ENCODE peak calls at places on chromosome 14, in five cellular contexts. F is trophoblast cell, R is mesenchymal stem cell, N is neuronal stem cell, T is H1. W is an unnamed sample.

GRCh38 chr14:53152909-53153701 is at the start of gene DDHD1:
- DNase-seq in T (peak), N (peak), R (peak), F (peak), W (peak)

GRCh38 chr14:52155656-52156213 is 86.9 kb upstream of the NID2 start:
- DNase-seq in T (no peak), N (no peak), F (no peak), R (no peak), W (no peak)

GRCh38 chr14:100680439-100681051 is 46.1 kb upstream of the DLK1 start:
- DNase-seq in R (peak), F (no peak), T (no peak), N (no peak), W (no peak)

GRCh38 chr14:72679591-72680151 is 214.2 kb downstream of the DPF3 start:
- DNase-seq in R (no peak), N (peak), F (no peak), T (no peak), W (peak)

GRCh38 chr14:67532998-67533753 is at the start of gene PLEKHH1:
- DNase-seq in T (peak), R (peak), N (peak), F (peak), W (peak)

GRCh38 chr14:59184396-59184795 is 4.1 kb upstream of the DAAM1 start:
- DNase-seq in R (no peak), F (no peak), T (no peak), N (no peak), W (no peak)

GRCh38 chr14:59330455-59330854 is 134.7 kb downstream of the GPR135 start:
- DNase-seq in R (no peak), T (no peak), F (no peak), N (no peak), W (peak)

GRCh38 chr14:55430024-55430690 is 10.3 kb downstream of the TBPL2 start:
- DNase-seq in R (peak), F (peak), T (no peak), N (no peak), W (peak)

GRCh38 chr14:96965885-96966595 is 168.9 kb downstream of the VRK1 start:
- DNase-seq in N (no peak), T (no peak), F (no peak), R (no peak), W (no peak)

GRCh38 chr14:59333668-59334067 is 131.5 kb downstream of the GPR135 start:
- DNase-seq in T (no peak), N (no peak), R (peak), F (peak), W (peak)

GRCh38 chr14:28765907-28766504 is 581 bp upstream of the FOXG1 start:
- DNase-seq in R (peak), T (no peak), F (no peak), N (no peak), W (no peak)

GRCh38 chr14:36588119-36588518 is 5.7 kb upstream of the NKX2-8 start:
- DNase-seq in F (no peak), R (no peak), T (no peak), N (no peak), W (no peak)

GRCh38 chr14:31930493-31931225 is 146.4 kb upstream of the ARHGAP5 start:
- DNase-seq in N (no peak), F (no peak), T (no peak), R (peak), W (peak)

GRCh38 chr14:79861111-79861510 is 350.2 kb downstream of the DIO2 start:
- DNase-seq in F (no peak), T (no peak), N (no peak), R (no peak), W (no peak)

GRCh38 chr14:64721391-64721791 is 17.2 kb downstream of the PLEKHG3 start:
- DNase-seq in F (no peak), N (no peak), T (no peak), R (peak), W (peak)

GRCh38 chr14:52863339-52863700 is 71.9 kb upstream of the GNPNAT1 start:
- DNase-seq in N (no peak), T (no peak), R (peak), F (no peak), W (peak)

GRCh38 chr14:78611796-78612571 is 441.8 kb downstream of the NRXN3 start:
- DNase-seq in R (no peak), F (no peak), T (no peak), N (no peak), W (no peak)

GRCh38 chr14:70635971-70636595 is 5.6 kb upstream of the TTC9 start:
- DNase-seq in N (no peak), T (no peak), R (no peak), F (no peak), W (no peak)

GRCh38 chr14:64500088-64500487 is 3.5 kb downstream of the ZBTB25 start:
- DNase-seq in T (no peak), N (no peak), R (peak), F (no peak), W (no peak)

GRCh38 chr14:42563313-42563712 is 956.6 kb downstream of the LRFN5 start:
- DNase-seq in T (no peak), F (no peak), N (no peak), R (no peak), W (no peak)

DNA sequence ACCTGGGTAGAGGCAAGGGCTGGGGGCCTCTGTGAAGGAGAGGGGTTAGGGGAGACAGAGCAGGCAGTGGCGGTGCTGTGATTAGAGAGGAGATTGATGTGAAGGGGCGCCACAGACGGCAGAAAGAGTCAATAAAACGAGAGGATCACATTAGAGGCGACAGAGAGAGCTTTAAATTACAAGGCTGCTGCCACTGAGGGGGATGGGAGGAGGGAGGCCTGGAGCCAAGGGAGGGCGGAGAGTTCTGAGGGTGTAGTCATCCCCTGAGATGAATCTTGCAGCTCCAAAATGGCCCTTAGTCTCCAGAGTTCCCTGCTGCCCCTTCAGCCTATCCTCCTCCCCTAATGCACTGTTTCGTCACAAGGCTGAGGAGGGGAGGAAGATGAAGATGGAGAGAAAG is 12.8 kb downstream of the ZFHX2 start:
- DNase-seq in F (no peak), T (no peak), N (no peak), R (no peak), W (peak)
- H4K91ac ChIP-seq in F (no peak), T (peak), N (no peak), R (peak), W (no peak)

GRCh38 chr14:61102549-61103466 is 121.8 kb downstream of the SLC38A6 start:
- DNase-seq in F (no peak), N (no peak), R (no peak), T (no peak), W (no peak)
- H4K91ac ChIP-seq in F (peak), N (no peak), R (peak), T (peak), W (peak)

GRCh38 chr14:92884410-92884809 is 38.5 kb upstream of the CHGA start:
- DNase-seq in F (no peak), R (no peak), T (no peak), N (no peak), W (no peak)
- H4K91ac ChIP-seq in F (no peak), R (no peak), T (no peak), N (no peak), W (no peak)

DNA sequence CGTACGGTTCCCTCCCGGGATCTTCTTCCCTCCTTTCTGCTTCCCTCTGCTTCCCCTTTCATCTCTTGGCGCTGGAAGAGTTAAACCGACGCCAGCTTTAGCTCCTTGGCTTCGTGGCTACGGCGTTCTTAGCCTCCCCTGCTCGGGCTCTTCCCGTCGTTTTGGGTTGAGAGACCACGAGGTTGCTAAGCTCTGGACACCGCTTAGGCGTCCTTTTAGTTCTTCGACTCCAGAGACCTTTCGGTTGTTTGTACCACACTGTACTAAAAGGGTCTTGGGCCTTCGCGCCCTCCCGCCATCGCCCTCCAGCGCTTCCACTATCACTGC is 545 bp downstream of the CPSF2 start:
- DNase-seq in N (peak), T (no peak), F (no peak), R (peak), W (peak)
- H4K91ac ChIP-seq in N (no peak), T (peak), F (peak), R (peak), W (peak)

GRCh38 chr14:74325446-74325845 is 22.7 kb upstream of the ABCD4 start:
- DNase-seq in N (no peak), F (no peak), T (no peak), R (no peak), W (no peak)

GRCh38 chr14:74324945-74325361 is 22.2 kb upstream of the ABCD4 start:
- DNase-seq in N (peak), F (no peak), T (no peak), R (peak), W (peak)

DNA sequence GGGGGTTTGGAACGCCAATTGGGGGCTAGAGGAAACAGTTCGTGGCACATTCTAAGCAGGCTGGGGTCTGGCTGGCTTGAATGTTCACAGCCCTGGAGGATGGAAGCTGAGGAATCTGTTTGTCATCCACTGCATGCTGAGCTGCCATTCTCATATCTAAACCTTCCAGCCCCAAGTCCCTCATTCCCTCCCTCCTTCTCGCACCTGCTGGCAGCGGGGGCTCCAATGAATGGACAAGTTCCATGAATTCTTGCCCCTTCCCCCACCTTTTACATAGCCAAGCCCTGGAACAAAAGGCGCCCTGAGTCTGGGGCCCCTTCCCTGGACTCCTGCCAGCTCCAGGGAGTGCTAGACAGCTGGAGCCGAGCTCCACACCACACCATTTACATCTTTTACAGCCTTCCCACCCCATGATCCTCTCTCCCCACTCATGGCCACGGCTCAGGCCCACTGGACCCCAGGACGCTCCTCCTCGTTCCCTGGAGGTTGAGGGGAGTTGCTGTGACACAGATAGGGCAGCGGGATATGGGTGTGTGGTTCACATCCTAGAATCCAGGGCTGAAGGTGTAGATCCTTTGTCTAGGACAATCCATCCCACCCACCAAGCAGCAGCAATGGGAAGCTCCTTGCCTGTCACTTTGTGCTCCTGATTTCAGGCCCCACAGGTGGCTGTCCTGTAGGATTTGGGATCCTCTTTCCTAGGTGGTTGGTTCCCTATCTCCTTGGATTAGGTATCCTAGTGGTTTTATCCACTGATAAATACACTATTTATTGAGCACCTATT is 21.7 kb upstream of the VRTN start:
- DNase-seq in T (peak), R (no peak), N (peak), F (no peak), W (no peak)
- H4K91ac ChIP-seq in T (peak), R (no peak), N (peak), F (no peak), W (no peak)

GRCh38 chr14:101808020-101808641 is 46.6 kb downstream of the PPP2R5C start:
- DNase-seq in F (no peak), R (no peak), N (peak), T (peak), W (no peak)

GRCh38 chr14:101810897-101811620 is 49.5 kb downstream of the PPP2R5C start:
- DNase-seq in N (no peak), F (no peak), R (peak), T (no peak), W (peak)

GRCh38 chr14:101808894-101809670 is 47.6 kb downstream of the PPP2R5C start:
- DNase-seq in N (no peak), T (no peak), R (no peak), F (no peak), W (no peak)

GRCh38 chr14:101812071-101812470 is 50.6 kb downstream of the PPP2R5C start:
- DNase-seq in T (no peak), N (no peak), R (no peak), F (no peak), W (no peak)

DNA sequence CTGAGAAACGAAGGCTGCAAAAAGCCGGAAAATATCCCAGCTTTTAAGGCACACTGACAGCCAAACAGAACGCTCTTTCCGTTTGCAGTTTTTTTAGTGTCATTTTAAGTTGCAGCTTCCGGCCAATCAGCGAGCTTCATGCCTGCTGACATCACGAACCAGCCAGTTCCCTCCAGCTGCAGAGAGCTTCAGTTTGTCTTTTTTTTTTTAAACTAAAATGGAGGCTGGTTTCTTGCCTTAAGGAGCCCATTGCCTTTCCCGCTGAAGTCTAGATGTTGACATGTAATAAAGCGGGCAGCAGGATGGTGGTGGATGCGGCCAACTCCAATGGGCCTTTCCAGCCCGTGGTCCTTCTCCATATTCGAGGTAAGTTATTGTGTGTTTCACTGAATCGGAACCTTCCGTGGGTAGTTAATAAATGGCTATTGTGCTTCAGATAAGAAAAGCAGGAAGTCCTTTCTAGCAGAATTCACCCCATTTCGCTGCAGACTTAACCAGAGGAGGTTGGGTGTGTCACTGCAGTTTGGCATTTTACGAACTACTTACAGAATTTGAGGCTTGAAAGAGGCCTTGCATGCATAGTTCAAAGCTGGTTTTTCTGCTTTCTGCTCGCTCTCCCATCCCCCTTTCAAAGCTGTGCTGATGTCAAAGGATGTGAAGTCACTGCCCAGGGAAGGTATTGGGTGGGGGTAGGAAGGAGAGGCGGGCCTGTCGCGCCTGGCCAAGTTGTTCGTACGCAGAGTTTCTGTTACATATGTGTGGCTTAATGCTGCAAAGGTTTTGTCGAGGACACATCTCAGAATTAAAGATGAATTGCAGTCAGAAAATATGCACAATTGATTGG is 48.4 kb downstream of the PPP2R5C start:
- DNase-seq in T (peak), R (peak), F (peak), N (peak), W (peak)
- H4K91ac ChIP-seq in T (no peak), R (peak), F (peak), N (no peak), W (peak)

GRCh38 chr14:77314539-77314938 is 6.1 kb downstream of the POMT2 start:
- DNase-seq in F (no peak), N (no peak), T (no peak), R (no peak), W (no peak)
- H4K91ac ChIP-seq in F (peak), N (no peak), T (no peak), R (peak), W (peak)

GRCh38 chr14:103731481-103731880 is 15.9 kb downstream of the ZFYVE21 start:
- DNase-seq in T (no peak), F (no peak), R (no peak), N (no peak), W (no peak)
- H4K91ac ChIP-seq in T (no peak), F (no peak), R (no peak), N (no peak), W (no peak)

DNA sequence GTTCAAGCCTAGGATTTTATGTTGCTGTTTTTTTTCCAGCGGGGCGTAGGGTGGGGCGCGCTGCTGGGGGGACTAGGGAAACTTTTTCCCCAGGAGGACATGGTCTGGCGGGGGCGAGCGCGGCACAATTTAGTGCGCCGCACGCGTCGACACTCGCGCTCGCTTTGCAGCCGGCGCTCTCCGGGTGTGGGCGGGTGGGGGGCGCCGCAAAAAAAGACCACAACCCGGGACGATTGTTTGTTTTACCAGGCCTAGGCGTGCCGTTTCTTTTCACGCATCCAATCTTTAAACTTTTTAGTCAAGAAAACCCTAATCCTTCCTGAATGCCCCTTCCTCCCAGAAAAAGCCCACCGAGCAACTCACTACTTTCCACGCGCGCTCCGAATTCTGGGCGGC is 865 bp upstream of the ZFP36L1 start:
- DNase-seq in T (no peak), N (no peak), R (no peak), F (no peak), W (no peak)
- H4K91ac ChIP-seq in T (peak), N (no peak), R (peak), F (peak), W (peak)

GRCh38 chr14:22977684-22978486 is 4.5 kb downstream of the AJUBA start:
- DNase-seq in F (peak), R (peak), T (peak), N (peak), W (peak)
- H4K91ac ChIP-seq in F (peak), R (peak), T (peak), N (peak), W (peak)